ENCODE peak calls at places on chromosome 4, in seven cellular contexts. Z is breast epithelium; F is naive thymus-derived CD4-positive, alpha-beta T cell; E is trophoblast cell; J is left lung; M is psoas muscle; L is fibroblast of lung. U is an unnamed sample.
A peak's percentile ranks its signal among the peaks of the same experiment; 100 is the strongest.

GRCh38 chr4:8439914-8440490 is 521 bp downstream of the ACOX3 start:
- DNase-seq in Z (peak; percentile 30), L (no peak), E (peak; percentile 74), F (no peak), J (no peak), M (no peak), U (no peak)

GRCh38 chr4:40736910-40737309 is 12.8 kb upstream of the NSUN7 start:
- DNase-seq in J (no peak), Z (no peak), M (no peak), E (peak; percentile 51), L (peak; percentile 36), F (no peak), U (no peak)

GRCh38 chr4:179398414-179398813 is 1956.2 kb upstream of the AGA start:
- DNase-seq in E (no peak), J (no peak), F (no peak), L (no peak), Z (no peak), M (no peak), U (no peak)

GRCh38 chr4:2811830-2812599 is 19.1 kb downstream of the SH3BP2 start:
- DNase-seq in Z (no peak), L (peak; percentile 45), M (peak; percentile 76), F (no peak), E (peak; percentile 26), J (peak; percentile 96), U (peak; percentile 64)

GRCh38 chr4:74613266-74613665 is 168.3 kb downstream of the AREG start:
- DNase-seq in E (no peak), Z (no peak), F (no peak), L (no peak), J (no peak), M (no peak), U (no peak)

GRCh38 chr4:122968227-122968812 is 45.9 kb upstream of the NUDT6 start:
- DNase-seq in J (no peak), M (no peak), L (peak; percentile 7), F (no peak), E (no peak), Z (no peak), U (no peak)

GRCh38 chr4:30269850-30270249 is 450.3 kb upstream of the PCDH7 start:
- DNase-seq in L (no peak), Z (no peak), F (no peak), M (no peak), E (peak; percentile 8), J (no peak), U (no peak)

GRCh38 chr4:181688416-181688815 is 554.8 kb upstream of the TENM3 start:
- DNase-seq in L (peak; percentile 92), F (no peak), Z (no peak), M (no peak), E (no peak), J (no peak), U (no peak)

GRCh38 chr4:43882470-43882869 is 566.1 kb downstream of the KCTD8 start:
- DNase-seq in M (no peak), E (no peak), L (no peak), J (no peak), Z (no peak), F (no peak), U (no peak)

DNA sequence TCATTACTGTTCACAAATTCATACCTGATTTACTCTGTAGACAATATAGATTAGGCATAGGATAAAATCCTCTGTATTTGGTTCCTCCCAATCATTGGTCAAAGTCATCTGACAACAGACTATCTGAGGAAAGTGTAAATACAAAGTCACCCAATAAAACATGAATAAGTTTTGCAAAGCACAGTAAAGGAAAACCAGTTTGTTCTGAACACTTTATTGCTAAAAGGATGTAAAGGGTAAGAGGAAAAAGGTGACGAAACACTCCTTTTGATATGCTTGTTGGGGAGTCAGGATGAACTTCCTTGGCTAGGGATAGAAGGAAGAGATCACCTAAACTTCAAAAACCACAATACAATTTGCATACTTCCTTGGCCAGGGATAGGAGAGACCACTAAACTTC is 10.9 kb downstream of the MAD2L1 start:
- DNase-seq in Z (no peak), F (no peak), M (no peak), E (no peak), J (no peak), L (peak; percentile 6), U (no peak)
- H3K27ac ChIP-seq in Z (no peak overlapping the region), F (no peak overlapping the region), M (peak overlapping the region; percentile 56), E (no peak overlapping the region), J (no peak overlapping the region), L (no peak overlapping the region), U (no peak overlapping the region)

GRCh38 chr4:102139932-102140331 is 205.3 kb downstream of the SLC39A8 start:
- DNase-seq in M (no peak), Z (no peak), E (peak; percentile 39), J (no peak), L (peak; percentile 49), F (no peak), U (no peak)

GRCh38 chr4:102143433-102143832 is 201.8 kb downstream of the SLC39A8 start:
- DNase-seq in F (no peak), E (no peak), L (no peak), Z (no peak), J (no peak), M (no peak), U (no peak)

GRCh38 chr4:102141855-102142254 is 203.4 kb downstream of the SLC39A8 start:
- DNase-seq in M (no peak), L (no peak), J (no peak), Z (no peak), E (no peak), F (no peak), U (no peak)

GRCh38 chr4:102137217-102137616 is 208.1 kb downstream of the SLC39A8 start:
- DNase-seq in L (no peak), Z (no peak), F (no peak), M (no peak), J (no peak), E (no peak), U (no peak)

GRCh38 chr4:102139132-102139573 is 206.1 kb downstream of the SLC39A8 start:
- DNase-seq in L (peak; percentile 91), F (no peak), M (no peak), E (no peak), J (no peak), Z (peak; percentile 19), U (no peak)
- H3K27ac ChIP-seq in L (no peak overlapping the region), F (no peak overlapping the region), M (no peak overlapping the region), E (no peak overlapping the region), J (no peak overlapping the region), Z (peak overlapping the region; percentile 32), U (no peak overlapping the region)

GRCh38 chr4:7016086-7016485 is 27.1 kb upstream of the TADA2B start:
- DNase-seq in J (no peak), M (no peak), F (no peak), Z (no peak), E (no peak), L (no peak), U (no peak)

GRCh38 chr4:7015383-7016035 is 27.7 kb upstream of the TADA2B start:
- DNase-seq in Z (no peak), J (no peak), E (no peak), L (peak; percentile 48), F (no peak), M (no peak), U (no peak)

GRCh38 chr4:7016512-7016911 is 26.7 kb upstream of the TADA2B start:
- DNase-seq in L (no peak), E (no peak), J (no peak), Z (no peak), M (no peak), F (no peak), U (no peak)

GRCh38 chr4:7014815-7015214 is 28.4 kb upstream of the TADA2B start:
- DNase-seq in Z (no peak), J (no peak), E (no peak), F (no peak), L (no peak), M (no peak), U (no peak)

DNA sequence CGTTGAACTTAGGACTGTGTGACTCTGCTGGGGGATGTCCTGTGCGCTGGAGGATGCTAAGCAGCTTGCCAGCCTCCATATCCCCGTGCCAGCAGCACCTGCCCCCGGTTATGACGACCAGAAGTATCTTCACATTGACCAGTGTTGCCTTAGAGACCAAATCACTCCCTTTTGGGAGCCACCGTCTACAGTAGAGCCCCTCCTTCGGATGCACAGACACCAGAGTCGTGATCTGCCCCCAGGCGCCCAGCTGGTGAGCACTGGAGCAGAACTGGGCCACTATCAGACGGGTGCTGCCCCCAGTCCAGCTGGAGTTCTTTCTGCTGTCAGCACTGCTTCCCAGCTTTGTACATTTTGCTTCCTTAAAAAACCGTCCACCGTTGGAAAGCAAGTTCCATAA is 30.0 kb upstream of the TADA2B start:
- DNase-seq in L (no peak), M (no peak), E (no peak), J (no peak), Z (no peak), F (no peak), U (no peak)
- H3K27ac ChIP-seq in L (no peak overlapping the region), M (no peak overlapping the region), E (no peak overlapping the region), J (no peak overlapping the region), Z (no peak overlapping the region), F (no peak overlapping the region), U (no peak overlapping the region)

DNA sequence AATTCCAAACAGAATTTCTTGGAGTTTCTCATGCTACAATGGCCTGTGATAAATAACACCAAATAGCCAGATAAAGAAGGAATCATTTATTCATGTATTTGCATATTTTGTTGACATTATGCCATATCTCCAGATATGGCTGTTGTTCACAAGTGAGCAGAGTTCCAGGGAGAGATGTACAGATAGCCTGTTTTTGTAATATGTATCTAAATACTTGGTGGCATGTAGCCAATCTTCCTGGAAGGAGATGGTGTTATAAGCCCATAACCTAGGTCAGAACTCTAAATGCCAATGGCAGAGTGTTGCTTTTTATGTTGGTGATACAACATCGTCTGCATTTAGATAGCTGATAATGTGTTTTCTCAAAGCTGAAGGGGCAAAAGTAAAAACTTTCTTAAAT is 292.1 kb downstream of the FBXO8 start:
- DNase-seq in Z (no peak), F (no peak), M (no peak), J (no peak), L (no peak), E (peak; percentile 20), U (no peak)
- H3K27ac ChIP-seq in Z (no peak overlapping the region), F (no peak overlapping the region), M (no peak overlapping the region), J (no peak overlapping the region), L (no peak overlapping the region), E (no peak overlapping the region), U (no peak overlapping the region)